ENCODE peak calls at places on chromosomes 13 and 19, in six cellular contexts. H, Q, G, O, W and T are unnamed samples.

GRCh38 chr19:491146-491741 is 5.0 kb upstream of the MADCAM1 start:
- DNase-seq in H (peak), W (no peak), Q (peak), G (peak), O (no peak), T (no peak)

GRCh38 chr13:66886248-66886647 is 343.9 kb downstream of the PCDH9 start:
- DNase-seq in H (no peak), O (no peak), Q (no peak), W (no peak), G (no peak), T (no peak)

GRCh38 chr13:83197316-83197715 is 685.0 kb downstream of the SLITRK1 start:
- DNase-seq in W (no peak), O (no peak), Q (no peak), H (no peak), G (no peak), T (no peak)

GRCh38 chr13:40394304-40394983 is 272.0 kb downstream of the FOXO1 start:
- DNase-seq in Q (no peak), G (no peak), O (no peak), H (no peak), W (no peak), T (no peak)

GRCh38 chr13:46211116-46211515 is 612 bp upstream of the LRRC63 start:
- DNase-seq in Q (no peak), W (peak), G (peak), O (no peak), H (no peak), T (no peak)

GRCh38 chr13:77388944-77389616 is 62.2 kb upstream of the MYCBP2 start:
- DNase-seq in W (no peak), H (no peak), O (no peak), Q (no peak), G (no peak), T (no peak)

GRCh38 chr19:15252398-15253018 is 20.3 kb upstream of the EPHX3 start:
- DNase-seq in O (no peak), G (peak), W (no peak), H (peak), Q (peak), T (peak)

GRCh38 chr19:16143399-16144215 is at the start of gene HSH2D:
- DNase-seq in G (peak), O (no peak), H (peak), Q (peak), W (no peak), T (no peak)

GRCh38 chr19:3532154-3533019 is 6.6 kb upstream of the TEKTIP1 start:
- DNase-seq in G (no peak), W (no peak), H (no peak), Q (no peak), O (no peak), T (no peak)

GRCh38 chr13:53953205-53953604 is 924.6 kb downstream of the OLFM4 start:
- DNase-seq in Q (no peak), W (no peak), O (no peak), H (no peak), G (no peak), T (no peak)

GRCh38 chr13:107937841-107938240 is 277.5 kb downstream of the LIG4 start:
- DNase-seq in O (no peak), W (no peak), Q (no peak), G (no peak), H (no peak), T (peak)

GRCh38 chr13:106602178-106602577 is 34.2 kb upstream of the ARGLU1 start:
- DNase-seq in H (no peak), Q (no peak), W (no peak), O (no peak), G (no peak), T (no peak)

GRCh38 chr13:33139186-33139585 is 123.0 kb downstream of the KL start:
- DNase-seq in O (no peak), G (no peak), H (no peak), Q (no peak), W (no peak), T (no peak)

GRCh38 chr13:99258946-99259345 is 767 bp upstream of the GPR18 start:
- DNase-seq in H (no peak), W (no peak), G (no peak), O (no peak), Q (no peak), T (no peak)

GRCh38 chr13:43124495-43124894 is 101.1 kb downstream of the DNAJC15 start:
- DNase-seq in H (no peak), W (no peak), Q (no peak), G (no peak), O (no peak), T (no peak)

GRCh38 chr19:15124572-15125231 is 17.5 kb downstream of the SYDE1 start:
- DNase-seq in W (peak), G (no peak), O (no peak), Q (no peak), H (no peak), T (no peak)

GRCh38 chr13:94138831-94139230 is 340.7 kb downstream of the DCT start:
- DNase-seq in O (no peak), H (no peak), W (no peak), Q (no peak), G (peak), T (no peak)

GRCh38 chr19:38502410-38503143 is 69.1 kb downstream of the RYR1 start:
- DNase-seq in H (no peak), O (no peak), G (no peak), W (no peak), Q (no peak), T (no peak)

GRCh38 chr19:38838986-38839761 is 7.6 kb upstream of the ECH1 start:
- DNase-seq in H (no peak), O (no peak), Q (no peak), G (no peak), W (no peak), T (no peak)

GRCh38 chr19:48511321-48511731 is 309 bp downstream of the LMTK3 start:
- DNase-seq in W (no peak), Q (no peak), H (peak), O (no peak), G (no peak), T (no peak)

GRCh38 chr19:48514123-48514458 is 2.5 kb upstream of the LMTK3 start:
- DNase-seq in G (no peak), O (no peak), H (no peak), Q (no peak), W (no peak), T (no peak)

GRCh38 chr19:48512504-48513288 is 1.1 kb upstream of the LMTK3 start:
- DNase-seq in O (no peak), G (no peak), Q (no peak), W (no peak), H (no peak), T (no peak)

GRCh38 chr19:48511800-48512503 is at the start of gene LMTK3:
- DNase-seq in G (peak), H (peak), W (peak), Q (peak), O (no peak), T (peak)

DNA sequence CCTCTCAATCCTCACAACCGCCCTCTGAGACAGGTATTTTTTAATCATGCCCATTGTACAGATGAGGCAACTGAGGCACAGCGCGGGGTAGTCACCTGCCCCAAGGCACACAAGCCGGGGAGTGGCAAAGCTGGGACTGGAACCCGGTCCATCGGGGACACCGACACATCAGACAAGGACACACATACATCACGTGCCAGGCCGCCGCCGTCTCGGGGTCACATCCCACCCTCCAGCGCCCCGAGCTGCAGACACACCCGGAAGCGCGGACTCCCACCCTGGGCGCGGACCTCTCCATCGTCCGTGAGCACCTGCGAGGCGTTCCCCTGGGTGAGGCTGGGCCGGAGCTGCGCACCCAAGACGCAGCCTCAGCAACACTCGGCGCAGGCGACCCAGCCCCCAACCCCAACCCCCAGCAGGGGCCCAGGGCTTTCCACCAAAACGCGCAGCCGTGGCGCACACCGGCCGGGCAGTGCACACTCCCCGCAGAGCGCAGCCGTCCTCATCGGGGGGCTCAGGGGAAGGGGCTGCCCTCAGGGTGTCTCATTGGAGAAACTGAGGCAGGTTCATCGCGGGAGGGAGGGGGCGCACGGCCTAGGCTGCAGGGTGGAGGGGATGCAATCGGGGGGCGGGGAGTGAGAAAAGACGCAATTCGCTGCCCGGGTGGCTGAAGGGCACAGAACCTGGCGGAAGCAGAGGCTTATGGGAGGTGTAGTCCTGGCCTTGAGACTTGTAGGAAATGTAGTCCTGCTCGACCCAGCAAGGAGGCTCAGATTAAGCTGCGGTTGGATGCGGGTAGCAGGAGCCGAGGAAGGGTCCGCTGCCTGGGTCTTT is 1.9 kb upstream of the LMTK3 start:
- DNase-seq in W (peak), H (peak), G (peak), Q (peak), O (no peak), T (peak)
- H2BK15ac ChIP-seq in W (peak), H (peak), G (no peak), Q (no peak), O (no peak), T (no peak)

GRCh38 chr13:52414963-52415362 is 9.0 kb upstream of the THSD1 start:
- DNase-seq in O (no peak), H (no peak), W (peak), G (no peak), Q (no peak), T (peak)
- H2BK15ac ChIP-seq in O (no peak), H (no peak), W (no peak), G (no peak), Q (no peak), T (no peak)

GRCh38 chr13:100280681-100281080 is 191.8 kb downstream of the PCCA start:
- DNase-seq in W (peak), H (no peak), G (no peak), O (no peak), Q (no peak), T (peak)
- H2BK15ac ChIP-seq in W (no peak), H (no peak), G (no peak), O (no peak), Q (no peak), T (no peak)

GRCh38 chr19:43811833-43812232 is 9.6 kb upstream of the LYPD5 start:
- DNase-seq in H (no peak), W (no peak), G (no peak), Q (no peak), O (no peak), T (no peak)

GRCh38 chr19:43814663-43815352 is 12.3 kb upstream of the ZNF283 start:
- DNase-seq in W (no peak), H (no peak), O (no peak), G (no peak), Q (no peak), T (no peak)

GRCh38 chr19:43812259-43812658 is 10.0 kb upstream of the LYPD5 start:
- DNase-seq in O (no peak), W (no peak), Q (no peak), G (no peak), H (no peak), T (no peak)

GRCh38 chr19:43809762-43810696 is 7.8 kb upstream of the LYPD5 start:
- DNase-seq in H (no peak), O (no peak), W (peak), G (peak), Q (no peak), T (peak)

DNA sequence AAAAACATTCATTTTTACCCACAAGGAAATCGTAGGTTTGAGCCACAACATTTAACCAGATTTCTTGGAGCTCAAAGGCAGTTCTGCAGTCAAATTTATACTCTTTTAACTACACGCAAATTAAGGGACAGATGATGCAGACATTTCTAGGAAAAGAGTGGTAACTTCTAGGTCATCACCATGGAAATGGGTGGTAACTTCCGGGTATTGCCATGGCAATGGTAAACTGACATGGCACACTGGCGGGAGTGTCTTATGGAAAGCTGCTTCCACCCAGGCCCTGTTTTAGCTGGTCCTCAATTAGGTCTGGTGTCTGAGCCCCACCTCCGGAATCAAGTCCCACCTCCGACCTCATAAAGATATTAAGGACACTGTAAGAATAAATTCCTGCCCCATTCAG is 10.4 kb upstream of the LYPD5 start:
- DNase-seq in H (no peak), Q (no peak), W (no peak), O (no peak), G (no peak), T (no peak)
- H2BK15ac ChIP-seq in H (no peak), Q (no peak), W (no peak), O (no peak), G (no peak), T (no peak)

DNA sequence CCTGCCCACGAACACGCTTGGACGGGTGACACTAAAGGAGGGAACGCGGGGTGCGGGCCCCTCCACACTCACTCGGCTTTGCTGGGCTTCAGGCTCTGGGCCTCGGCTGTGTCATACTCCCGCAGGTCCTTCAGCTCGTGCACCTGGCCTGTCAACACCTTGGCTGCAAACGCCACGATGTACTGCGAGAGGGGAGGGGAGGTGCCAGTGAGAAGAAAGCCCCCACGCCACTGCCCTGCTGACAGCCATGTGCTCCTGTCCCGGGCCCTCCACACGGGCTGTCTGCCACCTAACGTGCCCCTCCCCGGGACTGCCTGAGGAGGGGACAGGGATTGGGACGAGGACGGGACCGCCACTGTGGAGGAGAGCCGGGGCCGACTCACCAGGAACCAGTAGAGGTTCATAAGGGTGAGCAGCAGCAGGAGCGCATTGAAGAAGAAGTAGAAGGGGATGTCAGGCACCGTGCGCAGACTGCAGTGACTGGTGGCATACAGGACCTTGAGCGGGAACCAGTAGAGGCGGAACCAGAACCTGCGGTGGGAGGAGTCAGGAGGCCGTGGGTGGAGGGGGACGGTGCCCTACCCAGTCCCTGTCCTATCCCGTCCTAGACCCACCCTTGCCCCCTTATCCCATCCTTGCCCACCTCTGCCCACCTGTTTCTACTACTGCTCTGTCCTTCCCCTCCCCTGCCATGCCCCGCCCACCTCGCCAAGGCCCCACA is 16.9 kb downstream of the CERS1 start:
- DNase-seq in O (no peak), H (no peak), Q (peak), W (no peak), G (no peak), T (no peak)
- H2BK15ac ChIP-seq in O (no peak), H (no peak), Q (no peak), W (no peak), G (no peak), T (no peak)